ENCODE peak calls at places on chromosomes 5 and 9, in six cellular contexts. One of them, this sample, is unnamed.

GRCh38 chr9:114616684-114617520 is 5.8 kb downstream of the TMEM268 start:
- DNase-seq in lower leg skin: peak
- DNase-seq in skeletal muscle cell: no peak
- DNase-seq in fibroblast of the aortic adventitia: no peak
- DNase-seq in choroid plexus epithelial cell: peak
- DNase-seq in stomach: peak
- DNase-seq in this sample: no peak

GRCh38 chr9:133493428-133493827 is 14.5 kb upstream of the SLC2A6 start:
- DNase-seq in lower leg skin: no peak
- DNase-seq in skeletal muscle cell: no peak
- DNase-seq in fibroblast of the aortic adventitia: no peak
- DNase-seq in choroid plexus epithelial cell: no peak
- DNase-seq in stomach: no peak
- DNase-seq in this sample: no peak

GRCh38 chr9:95092321-95093072 is 225.0 kb downstream of the FANCC start:
- DNase-seq in lower leg skin: no peak
- DNase-seq in skeletal muscle cell: peak
- DNase-seq in fibroblast of the aortic adventitia: peak
- DNase-seq in choroid plexus epithelial cell: peak
- DNase-seq in stomach: no peak
- DNase-seq in this sample: peak

GRCh38 chr5:158967566-158967965 is 132.2 kb downstream of the EBF1 start:
- DNase-seq in lower leg skin: no peak
- DNase-seq in skeletal muscle cell: peak
- DNase-seq in fibroblast of the aortic adventitia: peak
- DNase-seq in choroid plexus epithelial cell: peak
- DNase-seq in stomach: no peak
- DNase-seq in this sample: peak

GRCh38 chr5:126676195-126676624 is 75.5 kb downstream of the PHAX start:
- DNase-seq in lower leg skin: peak
- DNase-seq in skeletal muscle cell: no peak
- DNase-seq in fibroblast of the aortic adventitia: peak
- DNase-seq in choroid plexus epithelial cell: peak
- DNase-seq in stomach: peak
- DNase-seq in this sample: peak

GRCh38 chr5:150137997-150138396 is 17.6 kb downstream of the PDGFRB start:
- DNase-seq in lower leg skin: no peak
- DNase-seq in skeletal muscle cell: peak
- DNase-seq in fibroblast of the aortic adventitia: peak
- DNase-seq in choroid plexus epithelial cell: peak
- DNase-seq in stomach: no peak
- DNase-seq in this sample: peak

GRCh38 chr5:17118631-17119030 is 98.8 kb upstream of the BASP1 start:
- DNase-seq in lower leg skin: peak
- DNase-seq in skeletal muscle cell: peak
- DNase-seq in fibroblast of the aortic adventitia: peak
- DNase-seq in choroid plexus epithelial cell: peak
- DNase-seq in stomach: peak
- DNase-seq in this sample: peak

GRCh38 chr5:139190125-139190524 is 8.0 kb downstream of the SIL1 start:
- DNase-seq in lower leg skin: no peak
- DNase-seq in skeletal muscle cell: peak
- DNase-seq in fibroblast of the aortic adventitia: peak
- DNase-seq in choroid plexus epithelial cell: peak
- DNase-seq in stomach: no peak
- DNase-seq in this sample: peak

GRCh38 chr9:28946648-28947047 is 1373.4 kb upstream of the C9orf72 start:
- DNase-seq in lower leg skin: no peak
- DNase-seq in skeletal muscle cell: no peak
- DNase-seq in fibroblast of the aortic adventitia: no peak
- DNase-seq in choroid plexus epithelial cell: no peak
- DNase-seq in stomach: no peak
- DNase-seq in this sample: no peak

GRCh38 chr5:128559300-128560297 is 21.6 kb upstream of the FBN2 start:
- DNase-seq in lower leg skin: no peak
- DNase-seq in skeletal muscle cell: no peak
- DNase-seq in fibroblast of the aortic adventitia: no peak
- DNase-seq in choroid plexus epithelial cell: peak
- DNase-seq in stomach: no peak
- DNase-seq in this sample: peak

GRCh38 chr5:20041326-20041977 is 53.5 kb upstream of the CDH18 start:
- DNase-seq in lower leg skin: no peak
- DNase-seq in skeletal muscle cell: no peak
- DNase-seq in fibroblast of the aortic adventitia: peak
- DNase-seq in choroid plexus epithelial cell: peak
- DNase-seq in stomach: no peak
- DNase-seq in this sample: peak

GRCh38 chr5:6683241-6683640 is 30.0 kb upstream of the TENT4A start:
- DNase-seq in lower leg skin: no peak
- DNase-seq in skeletal muscle cell: no peak
- DNase-seq in fibroblast of the aortic adventitia: no peak
- DNase-seq in choroid plexus epithelial cell: no peak
- DNase-seq in stomach: no peak
- DNase-seq in this sample: no peak

GRCh38 chr5:67241326-67241725 is 44.7 kb upstream of the CD180 start:
- DNase-seq in lower leg skin: no peak
- DNase-seq in skeletal muscle cell: no peak
- DNase-seq in fibroblast of the aortic adventitia: no peak
- DNase-seq in choroid plexus epithelial cell: no peak
- DNase-seq in stomach: no peak
- DNase-seq in this sample: no peak

GRCh38 chr9:134855900-134856377 is 24.7 kb upstream of the FCN2 start:
- DNase-seq in lower leg skin: no peak
- DNase-seq in skeletal muscle cell: no peak
- DNase-seq in fibroblast of the aortic adventitia: no peak
- DNase-seq in choroid plexus epithelial cell: no peak
- DNase-seq in stomach: no peak
- DNase-seq in this sample: no peak

GRCh38 chr5:31459594-31459993 is 72.3 kb downstream of the DROSHA start:
- DNase-seq in lower leg skin: no peak
- DNase-seq in skeletal muscle cell: no peak
- DNase-seq in fibroblast of the aortic adventitia: no peak
- DNase-seq in choroid plexus epithelial cell: no peak
- DNase-seq in stomach: no peak
- DNase-seq in this sample: no peak

GRCh38 chr9:88781500-88782391 is 209.5 kb upstream of the S1PR3 start:
- DNase-seq in lower leg skin: no peak
- DNase-seq in skeletal muscle cell: no peak
- DNase-seq in fibroblast of the aortic adventitia: peak
- DNase-seq in choroid plexus epithelial cell: peak
- DNase-seq in stomach: no peak
- DNase-seq in this sample: peak

GRCh38 chr5:74903165-74903787 is 37.1 kb upstream of the FAM169A start:
- DNase-seq in lower leg skin: no peak
- DNase-seq in skeletal muscle cell: no peak
- DNase-seq in fibroblast of the aortic adventitia: no peak
- DNase-seq in choroid plexus epithelial cell: peak
- DNase-seq in stomach: peak
- DNase-seq in this sample: peak

GRCh38 chr5:132813599-132814440 is 718 bp downstream of the SOWAHA start:
- DNase-seq in lower leg skin: no peak
- DNase-seq in skeletal muscle cell: no peak
- DNase-seq in fibroblast of the aortic adventitia: no peak
- DNase-seq in choroid plexus epithelial cell: peak
- DNase-seq in stomach: peak
- DNase-seq in this sample: no peak

GRCh38 chr5:40716590-40716989 is 36.9 kb downstream of the PTGER4 start:
- DNase-seq in lower leg skin: no peak
- DNase-seq in skeletal muscle cell: no peak
- DNase-seq in fibroblast of the aortic adventitia: no peak
- DNase-seq in choroid plexus epithelial cell: no peak
- DNase-seq in stomach: no peak
- DNase-seq in this sample: no peak

GRCh38 chr5:149782018-149782899 is 52.1 kb downstream of the PPARGC1B start:
- DNase-seq in lower leg skin: no peak
- DNase-seq in skeletal muscle cell: no peak
- DNase-seq in fibroblast of the aortic adventitia: peak
- DNase-seq in choroid plexus epithelial cell: no peak
- DNase-seq in stomach: no peak
- DNase-seq in this sample: peak

GRCh38 chr5:43019615-43020293 is 20.4 kb downstream of the ANXA2R start:
- DNase-seq in lower leg skin: no peak
- DNase-seq in skeletal muscle cell: no peak
- DNase-seq in fibroblast of the aortic adventitia: peak
- DNase-seq in choroid plexus epithelial cell: peak
- DNase-seq in stomach: peak
- DNase-seq in this sample: peak

DNA sequence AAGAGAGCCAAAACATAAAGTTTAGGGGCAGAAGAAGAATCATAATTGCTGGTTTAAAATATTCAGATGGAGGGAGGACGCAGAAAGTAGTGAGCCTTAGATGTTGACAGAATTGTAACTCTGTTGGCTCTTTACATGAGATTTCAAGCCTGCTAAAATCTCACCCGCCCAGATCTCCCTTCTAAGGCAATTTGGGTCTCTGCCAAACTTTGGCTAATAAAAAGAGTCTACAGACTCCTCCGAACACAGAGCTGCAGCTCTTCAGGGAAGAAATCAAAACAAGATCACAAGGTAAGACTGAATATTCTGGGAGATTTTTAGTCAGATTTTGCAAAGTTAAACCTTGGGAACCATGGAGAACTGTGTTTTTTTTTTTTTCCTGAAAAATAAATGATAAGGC is at the start of gene IL33:
- DNase-seq in lower leg skin: no peak
- DNase-seq in skeletal muscle cell: no peak
- DNase-seq in fibroblast of the aortic adventitia: peak
- DNase-seq in choroid plexus epithelial cell: peak
- DNase-seq in stomach: no peak
- DNase-seq in this sample: peak
- H3K4me3 ChIP-seq in lower leg skin: no peak
- H3K4me3 ChIP-seq in skeletal muscle cell: no peak
- H3K4me3 ChIP-seq in fibroblast of the aortic adventitia: peak
- H3K4me3 ChIP-seq in choroid plexus epithelial cell: no peak
- H3K4me3 ChIP-seq in stomach: peak
- H3K4me3 ChIP-seq in this sample: peak

GRCh38 chr9:36399980-36400331 is at the start of gene RNF38:
- DNase-seq in lower leg skin: no peak
- DNase-seq in skeletal muscle cell: no peak
- DNase-seq in fibroblast of the aortic adventitia: no peak
- DNase-seq in choroid plexus epithelial cell: no peak
- DNase-seq in stomach: no peak
- DNase-seq in this sample: no peak

GRCh38 chr9:36396985-36397384 is 3.1 kb downstream of the RNF38 start:
- DNase-seq in lower leg skin: no peak
- DNase-seq in skeletal muscle cell: no peak
- DNase-seq in fibroblast of the aortic adventitia: no peak
- DNase-seq in choroid plexus epithelial cell: peak
- DNase-seq in stomach: no peak
- DNase-seq in this sample: peak

GRCh38 chr9:36401179-36401740 is 1.2 kb upstream of the RNF38 start:
- DNase-seq in lower leg skin: no peak
- DNase-seq in skeletal muscle cell: peak
- DNase-seq in fibroblast of the aortic adventitia: peak
- DNase-seq in choroid plexus epithelial cell: peak
- DNase-seq in stomach: peak
- DNase-seq in this sample: peak

GRCh38 chr9:36400332-36401178 is 486 bp upstream of the RNF38 start:
- DNase-seq in lower leg skin: peak
- DNase-seq in skeletal muscle cell: peak
- DNase-seq in fibroblast of the aortic adventitia: peak
- DNase-seq in choroid plexus epithelial cell: peak
- DNase-seq in stomach: peak
- DNase-seq in this sample: peak

GRCh38 chr9:36398745-36399144 is 1.3 kb downstream of the RNF38 start:
- DNase-seq in lower leg skin: no peak
- DNase-seq in skeletal muscle cell: no peak
- DNase-seq in fibroblast of the aortic adventitia: peak
- DNase-seq in choroid plexus epithelial cell: peak
- DNase-seq in stomach: no peak
- DNase-seq in this sample: peak
- H3K4me3 ChIP-seq in lower leg skin: no peak
- H3K4me3 ChIP-seq in skeletal muscle cell: no peak
- H3K4me3 ChIP-seq in fibroblast of the aortic adventitia: peak
- H3K4me3 ChIP-seq in choroid plexus epithelial cell: no peak
- H3K4me3 ChIP-seq in stomach: no peak
- H3K4me3 ChIP-seq in this sample: peak

DNA sequence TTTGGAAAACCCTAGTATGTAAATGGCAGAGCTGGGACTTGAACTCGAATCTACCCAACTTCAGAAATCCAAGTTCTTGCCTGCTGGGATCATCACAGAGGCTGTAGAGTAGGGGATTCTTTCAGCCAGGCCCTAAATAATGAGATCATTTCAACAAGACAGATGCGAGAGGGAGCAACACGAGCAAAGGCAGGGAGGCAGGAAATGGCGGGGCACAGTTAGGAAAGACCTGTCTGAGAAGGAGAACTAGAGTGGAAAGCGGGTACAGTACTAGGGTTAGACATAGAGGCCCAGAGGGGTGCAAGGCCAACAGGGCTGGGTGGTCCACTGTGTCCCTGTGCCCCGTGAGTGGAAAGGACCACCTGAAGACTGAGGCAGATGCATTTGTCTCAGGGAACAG is 46.1 kb downstream of the MVB12B start:
- DNase-seq in lower leg skin: no peak
- DNase-seq in skeletal muscle cell: no peak
- DNase-seq in fibroblast of the aortic adventitia: no peak
- DNase-seq in choroid plexus epithelial cell: no peak
- DNase-seq in stomach: no peak
- DNase-seq in this sample: no peak
- H3K4me3 ChIP-seq in lower leg skin: no peak
- H3K4me3 ChIP-seq in skeletal muscle cell: no peak
- H3K4me3 ChIP-seq in fibroblast of the aortic adventitia: no peak
- H3K4me3 ChIP-seq in choroid plexus epithelial cell: no peak
- H3K4me3 ChIP-seq in stomach: no peak
- H3K4me3 ChIP-seq in this sample: no peak

DNA sequence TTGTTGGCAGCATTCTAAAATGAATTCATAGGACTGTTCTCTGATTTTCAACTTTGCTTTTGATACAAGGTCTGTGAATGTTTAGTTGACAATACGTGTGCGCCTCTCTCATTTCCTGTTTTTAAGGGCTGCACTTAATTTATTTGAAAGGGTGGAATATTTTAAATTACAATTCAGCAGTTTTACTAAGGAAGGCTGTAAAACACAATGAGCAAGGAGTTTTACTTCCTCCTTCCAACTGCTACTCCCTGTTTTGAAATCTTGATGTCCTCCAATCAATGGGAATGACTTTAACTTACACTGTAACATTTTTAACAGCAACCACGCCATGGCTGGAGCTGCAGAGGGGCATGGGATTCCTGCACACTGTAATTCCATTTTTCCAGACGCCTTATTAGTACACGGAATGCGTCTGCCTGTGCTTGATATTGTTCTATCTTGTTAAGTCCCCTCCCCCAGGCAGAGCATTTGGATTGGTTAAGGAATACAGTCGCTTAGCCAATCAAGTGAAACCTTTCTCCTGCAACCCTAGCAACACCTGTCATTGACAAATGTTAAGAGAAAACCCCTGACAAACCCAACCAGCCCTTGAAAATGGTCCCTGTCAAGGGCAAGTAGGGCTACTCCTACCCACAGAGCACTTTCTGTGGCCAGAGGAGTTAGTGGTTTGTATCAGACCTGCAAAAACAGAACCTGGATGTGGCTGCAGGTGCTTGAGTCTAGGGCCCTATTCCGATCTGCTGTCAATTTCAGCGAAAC is 12.5 kb upstream of the ZSWIM6 start:
- DNase-seq in lower leg skin: no peak
- DNase-seq in skeletal muscle cell: no peak
- DNase-seq in fibroblast of the aortic adventitia: no peak
- DNase-seq in choroid plexus epithelial cell: peak
- DNase-seq in stomach: no peak
- DNase-seq in this sample: peak
- H3K4me3 ChIP-seq in lower leg skin: no peak
- H3K4me3 ChIP-seq in skeletal muscle cell: no peak
- H3K4me3 ChIP-seq in fibroblast of the aortic adventitia: no peak
- H3K4me3 ChIP-seq in choroid plexus epithelial cell: peak
- H3K4me3 ChIP-seq in stomach: no peak
- H3K4me3 ChIP-seq in this sample: no peak